ENCODE peak calls at places on chromosomes 16 and 17, in ten cellular contexts. O is PC-3; J is adrenal gland; H is CD4-positive, alpha-beta memory T cell; A is naive thymus-derived CD4-positive, alpha-beta T cell; U is left ventricle myocardium inferior; V is tibial artery; K is mesendoderm; L is Panc1; Q is CD4-positive, CD25-positive, alpha-beta regulatory T cell. D is an unnamed sample.

GRCh38 chr16:69481901-69482341 is 57.5 kb downstream of the CYB5B start:
- DNase-seq in V (peak; percentile 95), K (peak; percentile 46), O (no peak), Q (no peak), J (peak; percentile 90), A (no peak), L (no peak), H (no peak), U (peak; percentile 92), D (peak; percentile 91)

GRCh38 chr17:61581611-61582349 is 9.2 kb downstream of the NACA2 start:
- DNase-seq in Q (no peak), J (no peak), A (no peak), L (no peak), K (no peak), H (no peak), U (no peak), O (peak; percentile 53), V (no peak), D (no peak)

GRCh38 chr17:33292184-33292980 is 713 bp downstream of the ASIC2 start:
- DNase-seq in L (no peak), Q (no peak), A (no peak), J (no peak), U (no peak), V (no peak), O (no peak), K (peak; percentile 61), H (no peak), D (no peak)

GRCh38 chr17:43477832-43478634 is 5.7 kb upstream of the DHX8 start:
- DNase-seq in H (no peak), O (no peak), J (no peak), Q (no peak), L (no peak), V (no peak), A (no peak), K (no peak), U (no peak), D (no peak)

GRCh38 chr16:20774703-20775362 is 11.0 kb downstream of the ACSM3 start:
- DNase-seq in Q (no peak), H (peak; percentile 46), A (peak; percentile 18), U (peak; percentile 37), V (no peak), J (peak; percentile 87), K (peak; percentile 86), O (peak; percentile 83), L (peak; percentile 73), D (no peak)

GRCh38 chr16:81429045-81429521 is 15.5 kb upstream of the CMIP start:
- DNase-seq in J (peak; percentile 78), A (no peak), V (no peak), O (peak; percentile 60), K (peak; percentile 87), Q (no peak), H (no peak), L (no peak), U (peak; percentile 31), D (no peak)

GRCh38 chr16:74766729-74767128 is 7.9 kb downstream of the FA2H start:
- DNase-seq in A (no peak), L (no peak), O (no peak), J (no peak), H (no peak), K (no peak), V (no peak), Q (no peak), U (no peak), D (no peak)

GRCh38 chr16:4136229-4136813 is 20.1 kb upstream of the ADCY9 start:
- DNase-seq in A (no peak), K (peak; percentile 94), L (no peak), U (no peak), J (no peak), H (no peak), Q (no peak), O (peak; percentile 71), V (no peak), D (no peak)

GRCh38 chr16:31332544-31332943 is 22.4 kb upstream of the ITGAX start:
- DNase-seq in V (no peak), K (no peak), L (no peak), J (no peak), Q (no peak), A (no peak), U (no peak), O (no peak), H (no peak), D (no peak)

GRCh38 chr16:25097304-25097988 is 14.1 kb upstream of the LCMT1 start:
- DNase-seq in Q (no peak), V (no peak), K (no peak), A (no peak), L (no peak), U (no peak), J (no peak), O (no peak), H (no peak), D (no peak)

GRCh38 chr17:19753661-19754463 is 5.8 kb upstream of the ALDH3A1 start:
- DNase-seq in U (no peak), K (no peak), Q (no peak), A (no peak), V (peak; percentile 79), H (no peak), L (no peak), O (peak; percentile 88), J (peak; percentile 71), D (no peak)

GRCh38 chr17:49995055-49995738 is at the start of gene DLX3:
- DNase-seq in O (peak; percentile 91), H (no peak), A (no peak), V (peak; percentile 90), U (peak; percentile 63), L (no peak), J (peak; percentile 85), Q (no peak), K (peak; percentile 92), D (no peak)

GRCh38 chr17:15409721-15410247 is 57.6 kb downstream of the CDRT4 start:
- DNase-seq in U (peak; percentile 48), Q (no peak), H (no peak), A (no peak), J (no peak), K (no peak), L (no peak), V (peak; percentile 82), O (peak; percentile 84), D (no peak)

DNA sequence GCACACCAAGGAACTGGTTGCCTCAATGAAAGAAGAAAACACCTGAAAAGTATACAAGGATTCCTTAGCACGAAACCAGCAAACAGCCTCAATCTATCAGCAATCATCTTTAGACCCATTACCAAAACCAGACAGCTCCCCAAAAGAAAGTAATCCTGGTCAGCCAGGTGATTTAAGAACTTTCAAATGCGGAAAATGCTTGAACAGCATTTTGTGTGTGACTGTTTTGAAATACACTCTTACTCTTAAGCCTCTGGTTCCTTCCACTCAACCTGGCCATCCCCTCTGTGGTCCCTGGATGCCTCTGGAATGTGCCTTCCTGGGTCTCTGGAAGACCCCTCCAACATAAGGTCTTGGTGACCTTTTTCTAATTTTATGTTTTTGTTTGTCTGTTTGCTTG is 70.5 kb upstream of the NOG start:
- DNase-seq in V (no peak), K (no peak), Q (no peak), L (no peak), U (no peak), O (no peak), J (no peak), H (no peak), A (no peak), D (no peak)
- H3K4me1 ChIP-seq in V (no peaks in the 10 kb centered on the region), K (no peaks in the 10 kb centered on the region), Q (no peaks in the 10 kb centered on the region), L (no peaks in the 10 kb centered on the region), U (no peaks in the 10 kb centered on the region), O (no peaks in the 10 kb centered on the region), J (no peaks in the 10 kb centered on the region), H (no peaks in the 10 kb centered on the region), A (no peaks in the 10 kb centered on the region), D (no peaks in the 10 kb centered on the region)

GRCh38 chr17:40518401-40519088 is 17.1 kb upstream of the TNS4 start:
- DNase-seq in A (no peak), Q (no peak), O (peak; percentile 89), K (peak; percentile 91), L (no peak), U (no peak), J (no peak), V (peak; percentile 37), H (no peak), D (peak; percentile 74)

GRCh38 chr17:40517286-40517662 is 15.9 kb upstream of the TNS4 start:
- DNase-seq in J (no peak), O (no peak), K (peak; percentile 71), U (no peak), V (peak; percentile 12), H (no peak), Q (no peak), A (no peak), L (no peak), D (peak; percentile 35)

GRCh38 chr17:40516581-40517285 is 15.3 kb upstream of the TNS4 start:
- DNase-seq in O (peak; percentile 93), L (no peak), Q (peak; percentile 62), J (no peak), H (peak; percentile 87), A (peak; percentile 88), U (no peak), V (peak; percentile 44), K (peak; percentile 97), D (peak; percentile 60)

GRCh38 chr17:40519089-40519775 is 17.8 kb upstream of the TNS4 start:
- DNase-seq in Q (no peak), H (no peak), A (no peak), U (no peak), O (no peak), K (no peak), V (peak; percentile 48), J (no peak), L (no peak), D (peak; percentile 53)

DNA sequence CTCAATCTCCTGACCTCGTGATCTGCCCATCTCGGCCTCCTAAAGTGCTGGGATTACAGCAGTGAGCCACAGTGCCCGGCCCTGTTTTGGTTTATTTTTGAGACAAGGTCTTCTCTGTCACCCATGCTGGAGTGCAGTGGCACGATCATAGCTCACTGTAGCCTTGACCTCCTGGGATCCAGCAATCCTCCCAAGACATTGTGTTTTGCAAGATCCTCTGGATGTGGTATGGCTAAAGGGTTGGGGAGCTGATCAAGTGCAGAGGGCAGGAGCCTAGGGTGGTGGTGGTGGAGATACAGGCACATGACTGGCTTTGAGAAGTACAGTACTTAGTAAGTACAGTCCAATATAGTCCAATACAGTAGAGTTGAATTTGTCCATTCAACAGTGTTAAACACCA is 16.6 kb upstream of the TNS4 start:
- DNase-seq in Q (no peak), K (no peak), U (no peak), V (peak; percentile 33), J (no peak), H (no peak), A (no peak), L (no peak), O (no peak), D (peak; percentile 49)
- H3K4me1 ChIP-seq in Q (peaks cover 44% of the 10 kb centered on the region), K (peaks cover 18% of the 10 kb centered on the region), U (peaks cover 11% of the 10 kb centered on the region), V (no peaks in the 10 kb centered on the region), J (no peaks in the 10 kb centered on the region), H (peaks cover 89% of the 10 kb centered on the region), A (peaks cover 55% of the 10 kb centered on the region), L (peaks cover 5% of the 10 kb centered on the region), O (peaks cover 86% of the 10 kb centered on the region), D (peaks cover 78% of the 10 kb centered on the region)

GRCh38 chr16:67466581-67466980 is 14.4 kb downstream of the ATP6V0D1 start:
- DNase-seq in Q (no peak), V (no peak), J (no peak), H (no peak), O (no peak), L (no peak), A (no peak), K (no peak), U (no peak), D (no peak)
- H3K4me1 ChIP-seq in Q (peaks cover 3% of the 10 kb centered on the region), V (no peaks in the 10 kb centered on the region), J (peaks cover 69% of the 10 kb centered on the region), H (peaks cover 21% of the 10 kb centered on the region), O (peaks cover 5% of the 10 kb centered on the region), L (no peaks in the 10 kb centered on the region), A (peaks cover 10% of the 10 kb centered on the region), K (peaks cover 1% of the 10 kb centered on the region), U (peaks cover 87% of the 10 kb centered on the region), D (peaks cover 66% of the 10 kb centered on the region)

GRCh38 chr16:19138601-19139000 is 24.8 kb downstream of the ITPRIPL2 start:
- DNase-seq in Q (no peak), K (peak; percentile 65), H (no peak), J (peak; percentile 68), L (no peak), V (peak; percentile 88), O (peak; percentile 47), U (peak; percentile 71), A (no peak), D (peak; percentile 92)
- H3K4me1 ChIP-seq in Q (no peaks in the 10 kb centered on the region), K (peaks cover 6% of the 10 kb centered on the region), H (no peaks in the 10 kb centered on the region), J (peaks cover 23% of the 10 kb centered on the region), L (peaks cover 30% of the 10 kb centered on the region), V (no peaks in the 10 kb centered on the region), O (peaks cover 39% of the 10 kb centered on the region), U (peaks cover 54% of the 10 kb centered on the region), A (no peaks in the 10 kb centered on the region), D (peaks cover 80% of the 10 kb centered on the region)